ENCODE peak calls at places on chromosomes 16 and 17, in nine cellular contexts. X, K, A, N, T, D, C, O and S are unnamed samples.

GRCh38 chr16:17468611-17469010 is 2.1 kb downstream of the XYLT1 start:
- DNase-seq in X (peak), K (no peak), A (no peak), N (no peak), T (no peak), D (no peak), C (no peak), O (no peak), S (no peak)

GRCh38 chr16:4404247-4404966 is 12.0 kb downstream of the CORO7 start:
- DNase-seq in X (peak), K (peak), A (peak), N (no peak), T (no peak), D (no peak), C (no peak), O (peak), S (peak)

GRCh38 chr16:54431041-54431996 is 144.7 kb upstream of the IRX3 start:
- DNase-seq in X (no peak), K (no peak), A (no peak), N (no peak), T (no peak), D (no peak), C (peak), O (no peak), S (no peak)

GRCh38 chr17:42399121-42399520 is 10.9 kb upstream of the STAT3 start:
- DNase-seq in X (no peak), K (no peak), A (no peak), N (peak), T (no peak), D (no peak), C (no peak), O (no peak), S (no peak)

GRCh38 chr17:66585472-66585871 is 249.4 kb upstream of the CACNG5 start:
- DNase-seq in X (no peak), K (no peak), A (no peak), N (no peak), T (no peak), D (no peak), C (no peak), O (no peak), S (no peak)

GRCh38 chr17:61393904-61394629 is 5.6 kb upstream of the TBX2 start:
- DNase-seq in X (peak), K (no peak), A (no peak), N (no peak), T (no peak), D (peak), C (no peak), O (no peak), S (no peak)

GRCh38 chr16:86775401-86775985 is 197.1 kb downstream of the FOXL1 start:
- DNase-seq in X (peak), K (no peak), A (no peak), N (no peak), T (no peak), D (no peak), C (no peak), O (no peak), S (no peak)

GRCh38 chr17:77509089-77509488 is 368.3 kb downstream of the SEC14L1 start:
- DNase-seq in X (no peak), K (no peak), A (no peak), N (no peak), T (no peak), D (no peak), C (no peak), O (no peak), S (no peak)

GRCh38 chr17:70205386-70205785 is 36.1 kb downstream of the KCNJ2 start:
- DNase-seq in X (no peak), K (no peak), A (no peak), N (no peak), T (no peak), D (no peak), C (no peak), O (no peak), S (no peak)

GRCh38 chr16:26963109-26963508 is 103.6 kb upstream of the C16orf82 start:
- DNase-seq in X (peak), K (peak), A (no peak), N (no peak), T (no peak), D (no peak), C (no peak), O (peak), S (no peak)

GRCh38 chr16:89507834-89508590 is at the start of gene SPG7:
- DNase-seq in X (peak), K (peak), A (peak), N (peak), T (peak), D (peak), C (peak), O (peak), S (peak)

GRCh38 chr17:48601528-48602430 is 3.0 kb downstream of the HOXB6 start:
- DNase-seq in X (no peak), K (no peak), A (peak), N (no peak), T (no peak), D (no peak), C (no peak), O (no peak), S (no peak)

GRCh38 chr16:70612931-70613330 is 33.4 kb upstream of the IL34 start:
- DNase-seq in X (no peak), K (no peak), A (no peak), N (no peak), T (no peak), D (no peak), C (no peak), O (no peak), S (no peak)

GRCh38 chr16:89602273-89602951 is 11.0 kb upstream of the DPEP1 start:
- DNase-seq in X (peak), K (peak), A (peak), N (peak), T (peak), D (peak), C (peak), O (peak), S (peak)

GRCh38 chr17:80478487-80479245 is 2.3 kb upstream of the NPTX1 start:
- DNase-seq in X (peak), K (no peak), A (no peak), N (no peak), T (no peak), D (no peak), C (no peak), O (no peak), S (no peak)

GRCh38 chr17:72063756-72064461 is 56.9 kb upstream of the SOX9 start:
- DNase-seq in X (no peak), K (no peak), A (no peak), N (no peak), T (no peak), D (no peak), C (peak), O (no peak), S (no peak)

GRCh38 chr17:20028436-20028835 is 19.3 kb downstream of the SPECC1 start:
- DNase-seq in X (no peak), K (no peak), A (no peak), N (no peak), T (no peak), D (no peak), C (peak), O (no peak), S (no peak)

GRCh38 chr16:87765473-87765775 is 362 bp downstream of the KLHDC4 start:
- DNase-seq in X (no peak), K (no peak), A (no peak), N (no peak), T (peak), D (peak), C (no peak), O (peak), S (no peak)

GRCh38 chr17:77783991-77784820 is 174.3 kb upstream of the TNRC6C start:
- DNase-seq in X (no peak), K (no peak), A (no peak), N (no peak), T (peak), D (no peak), C (no peak), O (peak), S (no peak)

GRCh38 chr16:75801307-75801706 is 75.0 kb upstream of the CPHXL start:
- DNase-seq in X (no peak), K (no peak), A (no peak), N (no peak), T (no peak), D (no peak), C (no peak), O (no peak), S (no peak)

GRCh38 chr16:11308493-11309283 is 27.6 kb upstream of the PRM1 start:
- DNase-seq in X (peak), K (no peak), A (no peak), N (no peak), T (no peak), D (no peak), C (no peak), O (no peak), S (no peak)

GRCh38 chr16:88924834-88925539 is 52.0 kb downstream of the CBFA2T3 start:
- DNase-seq in X (peak), K (peak), A (peak), N (peak), T (no peak), D (no peak), C (peak), O (peak), S (peak)

GRCh38 chr17:27591986-27592385 is 39.0 kb upstream of the LGALS9 start:
- DNase-seq in X (no peak), K (no peak), A (no peak), N (no peak), T (no peak), D (no peak), C (no peak), O (no peak), S (no peak)

GRCh38 chr16:2026461-2027023 is at the start of gene NHERF2:
- DNase-seq in X (peak), K (no peak), A (no peak), N (no peak), T (peak), D (no peak), C (no peak), O (no peak), S (no peak)